ENCODE peak calls at places on chromosomes 16 and 17, in ten cellular contexts. W is T-helper 1 cell, D is left cardiac atrium, O is Ammon's horn, G is upper lobe of right lung, Q is GM04504, M is SJSA1, X is NCI-H345, H is NCI-H1092, E is NCI-H460. C is an unnamed sample.

GRCh38 chr17:17004251-17004996 is 32.5 kb upstream of the TNFRSF13B start:
- DNase-seq in W (no peak), D (no peak), O (no peak), G (peak), Q (no peak), M (no peak), X (no peak), H (no peak), E (no peak), C (no peak)

GRCh38 chr16:79843631-79844043 is 243.1 kb upstream of the MAF start:
- DNase-seq in W (no peak), D (no peak), O (no peak), G (no peak), Q (no peak), M (no peak), X (no peak), H (no peak), E (no peak), C (no peak)

GRCh38 chr16:67236551-67237395 is 9.8 kb downstream of the TMEM208 start:
- DNase-seq in W (peak), D (peak), O (no peak), G (peak), Q (no peak), M (no peak), X (peak), H (no peak), E (peak), C (no peak)

GRCh38 chr17:8372422-8372821 is 4.1 kb downstream of the KRABD2 start:
- DNase-seq in W (no peak), D (no peak), O (no peak), G (no peak), Q (no peak), M (no peak), X (no peak), H (no peak), E (no peak), C (no peak)

GRCh38 chr17:75539969-75540729 is 14.7 kb downstream of the LLGL2 start:
- DNase-seq in W (no peak), D (no peak), O (no peak), G (no peak), Q (no peak), M (no peak), X (no peak), H (no peak), E (no peak), C (no peak)

GRCh38 chr17:37465058-37465616 is 24.6 kb upstream of the DUSP14 start:
- DNase-seq in W (no peak), D (no peak), O (no peak), G (no peak), Q (peak), M (no peak), X (no peak), H (no peak), E (no peak), C (no peak)

GRCh38 chr17:19447085-19447583 is 36.1 kb downstream of the RNF112 start:
- DNase-seq in W (peak), D (peak), O (peak), G (no peak), Q (no peak), M (peak), X (peak), H (peak), E (peak), C (peak)

GRCh38 chr17:66541461-66542182 is 239.2 kb downstream of the PRKCA start:
- DNase-seq in W (no peak), D (no peak), O (peak), G (no peak), Q (no peak), M (no peak), X (no peak), H (no peak), E (no peak), C (no peak)

GRCh38 chr17:35254107-35254802 is 11.4 kb downstream of the SLFN5 start:
- DNase-seq in W (no peak), D (peak), O (peak), G (no peak), Q (peak), M (peak), X (no peak), H (no peak), E (peak), C (no peak)

GRCh38 chr16:88768041-88768876 is 16.8 kb downstream of the PIEZO1 start:
- DNase-seq in W (no peak), D (peak), O (peak), G (peak), Q (no peak), M (peak), X (peak), H (peak), E (no peak), C (peak)

GRCh38 chr16:887846-888245 is 82.9 kb downstream of the LMF1 start:
- DNase-seq in W (no peak), D (peak), O (no peak), G (no peak), Q (no peak), M (no peak), X (no peak), H (no peak), E (no peak), C (no peak)

GRCh38 chr17:70555723-70556122 is 386.4 kb downstream of the KCNJ2 start:
- DNase-seq in W (no peak), D (no peak), O (no peak), G (no peak), Q (no peak), M (no peak), X (no peak), H (no peak), E (no peak), C (no peak)

GRCh38 chr17:9021985-9022552 is 759 bp downstream of the NTN1 start:
- DNase-seq in W (no peak), D (peak), O (no peak), G (peak), Q (no peak), M (peak), X (peak), H (no peak), E (no peak), C (no peak)

GRCh38 chr16:27515874-27516353 is 33.8 kb downstream of the GTF3C1 start:
- DNase-seq in W (no peak), D (no peak), O (no peak), G (no peak), Q (no peak), M (peak), X (no peak), H (no peak), E (peak), C (no peak)

GRCh38 chr17:80802626-80803450 is 188.8 kb upstream of the CHMP6 start:
- DNase-seq in W (no peak), D (no peak), O (no peak), G (no peak), Q (no peak), M (no peak), X (no peak), H (no peak), E (no peak), C (no peak)